ENCODE peak calls at places on chromosomes 16 and 17, in nine cellular contexts. One of them, this sample, is unnamed.

GRCh38 chr16:56683424-56684162 is 1.3 kb downstream of the MT1X start:
- DNase-seq in AG10803: no peak
- DNase-seq in uterus: no peak
- DNase-seq in foreskin keratinocyte: no peak
- DNase-seq in heart right ventricle: no peak
- DNase-seq in neural progenitor cell: no peak
- DNase-seq in CD8-positive, alpha-beta T cell: no peak
- DNase-seq in nephron progenitor cell: no peak
- DNase-seq in psoas muscle: no peak
- DNase-seq in this sample: no peak

GRCh38 chr17:44097110-44097810 is 26.2 kb downstream of the HDAC5 start:
- DNase-seq in AG10803: peak
- DNase-seq in uterus: no peak
- DNase-seq in foreskin keratinocyte: no peak
- DNase-seq in heart right ventricle: peak
- DNase-seq in neural progenitor cell: no peak
- DNase-seq in CD8-positive, alpha-beta T cell: no peak
- DNase-seq in nephron progenitor cell: no peak
- DNase-seq in psoas muscle: peak
- DNase-seq in this sample: peak

GRCh38 chr17:964881-965280 is 14.7 kb downstream of the NXN start:
- DNase-seq in AG10803: no peak
- DNase-seq in uterus: no peak
- DNase-seq in foreskin keratinocyte: no peak
- DNase-seq in heart right ventricle: no peak
- DNase-seq in neural progenitor cell: peak
- DNase-seq in CD8-positive, alpha-beta T cell: no peak
- DNase-seq in nephron progenitor cell: no peak
- DNase-seq in psoas muscle: no peak
- DNase-seq in this sample: no peak

GRCh38 chr17:40564883-40565744 is at the start of gene CCR7:
- DNase-seq in AG10803: no peak
- DNase-seq in uterus: no peak
- DNase-seq in foreskin keratinocyte: no peak
- DNase-seq in heart right ventricle: no peak
- DNase-seq in neural progenitor cell: no peak
- DNase-seq in CD8-positive, alpha-beta T cell: peak
- DNase-seq in nephron progenitor cell: no peak
- DNase-seq in psoas muscle: no peak
- DNase-seq in this sample: no peak

GRCh38 chr17:78868391-78868790 is 27.8 kb upstream of the USP36 start:
- DNase-seq in AG10803: peak
- DNase-seq in uterus: no peak
- DNase-seq in foreskin keratinocyte: no peak
- DNase-seq in heart right ventricle: no peak
- DNase-seq in neural progenitor cell: no peak
- DNase-seq in CD8-positive, alpha-beta T cell: no peak
- DNase-seq in nephron progenitor cell: no peak
- DNase-seq in psoas muscle: no peak
- DNase-seq in this sample: peak

GRCh38 chr17:48162946-48163506 is 55.5 kb downstream of the SNX11 start:
- DNase-seq in AG10803: no peak
- DNase-seq in uterus: no peak
- DNase-seq in foreskin keratinocyte: no peak
- DNase-seq in heart right ventricle: no peak
- DNase-seq in neural progenitor cell: no peak
- DNase-seq in CD8-positive, alpha-beta T cell: no peak
- DNase-seq in nephron progenitor cell: peak
- DNase-seq in psoas muscle: no peak
- DNase-seq in this sample: no peak

GRCh38 chr17:37844977-37845293 is 79.3 kb upstream of the TBC1D3K start:
- DNase-seq in AG10803: no peak
- DNase-seq in uterus: no peak
- DNase-seq in foreskin keratinocyte: no peak
- DNase-seq in heart right ventricle: no peak
- DNase-seq in neural progenitor cell: no peak
- DNase-seq in CD8-positive, alpha-beta T cell: no peak
- DNase-seq in nephron progenitor cell: no peak
- DNase-seq in psoas muscle: no peak
- DNase-seq in this sample: no peak

GRCh38 chr16:57133101-57133500 is 40.7 kb downstream of the CPNE2 start:
- DNase-seq in AG10803: no peak
- DNase-seq in uterus: no peak
- DNase-seq in foreskin keratinocyte: no peak
- DNase-seq in heart right ventricle: no peak
- DNase-seq in neural progenitor cell: peak
- DNase-seq in CD8-positive, alpha-beta T cell: no peak
- DNase-seq in nephron progenitor cell: no peak
- DNase-seq in psoas muscle: no peak
- DNase-seq in this sample: no peak

GRCh38 chr16:51129105-51129504 is 22.0 kb downstream of the SALL1 start:
- DNase-seq in AG10803: no peak
- DNase-seq in uterus: no peak
- DNase-seq in foreskin keratinocyte: no peak
- DNase-seq in heart right ventricle: no peak
- DNase-seq in neural progenitor cell: peak
- DNase-seq in CD8-positive, alpha-beta T cell: no peak
- DNase-seq in nephron progenitor cell: peak
- DNase-seq in psoas muscle: no peak
- DNase-seq in this sample: no peak

GRCh38 chr16:87346517-87347060 is 29.4 kb upstream of the C16orf95 start:
- DNase-seq in AG10803: no peak
- DNase-seq in uterus: no peak
- DNase-seq in foreskin keratinocyte: no peak
- DNase-seq in heart right ventricle: no peak
- DNase-seq in neural progenitor cell: no peak
- DNase-seq in CD8-positive, alpha-beta T cell: no peak
- DNase-seq in nephron progenitor cell: no peak
- DNase-seq in psoas muscle: no peak
- DNase-seq in this sample: no peak

GRCh38 chr16:87350031-87350430 is 32.8 kb upstream of the C16orf95 start:
- DNase-seq in AG10803: no peak
- DNase-seq in uterus: no peak
- DNase-seq in foreskin keratinocyte: no peak
- DNase-seq in heart right ventricle: peak
- DNase-seq in neural progenitor cell: no peak
- DNase-seq in CD8-positive, alpha-beta T cell: no peak
- DNase-seq in nephron progenitor cell: peak
- DNase-seq in psoas muscle: no peak
- DNase-seq in this sample: no peak

GRCh38 chr16:87348616-87349157 is 31.5 kb upstream of the C16orf95 start:
- DNase-seq in AG10803: no peak
- DNase-seq in uterus: no peak
- DNase-seq in foreskin keratinocyte: no peak
- DNase-seq in heart right ventricle: peak
- DNase-seq in neural progenitor cell: no peak
- DNase-seq in CD8-positive, alpha-beta T cell: no peak
- DNase-seq in nephron progenitor cell: no peak
- DNase-seq in psoas muscle: no peak
- DNase-seq in this sample: no peak

GRCh38 chr16:87345721-87346424 is 28.7 kb upstream of the C16orf95 start:
- DNase-seq in AG10803: no peak
- DNase-seq in uterus: no peak
- DNase-seq in foreskin keratinocyte: no peak
- DNase-seq in heart right ventricle: peak
- DNase-seq in neural progenitor cell: peak
- DNase-seq in CD8-positive, alpha-beta T cell: no peak
- DNase-seq in nephron progenitor cell: peak
- DNase-seq in psoas muscle: no peak
- DNase-seq in this sample: no peak

DNA sequence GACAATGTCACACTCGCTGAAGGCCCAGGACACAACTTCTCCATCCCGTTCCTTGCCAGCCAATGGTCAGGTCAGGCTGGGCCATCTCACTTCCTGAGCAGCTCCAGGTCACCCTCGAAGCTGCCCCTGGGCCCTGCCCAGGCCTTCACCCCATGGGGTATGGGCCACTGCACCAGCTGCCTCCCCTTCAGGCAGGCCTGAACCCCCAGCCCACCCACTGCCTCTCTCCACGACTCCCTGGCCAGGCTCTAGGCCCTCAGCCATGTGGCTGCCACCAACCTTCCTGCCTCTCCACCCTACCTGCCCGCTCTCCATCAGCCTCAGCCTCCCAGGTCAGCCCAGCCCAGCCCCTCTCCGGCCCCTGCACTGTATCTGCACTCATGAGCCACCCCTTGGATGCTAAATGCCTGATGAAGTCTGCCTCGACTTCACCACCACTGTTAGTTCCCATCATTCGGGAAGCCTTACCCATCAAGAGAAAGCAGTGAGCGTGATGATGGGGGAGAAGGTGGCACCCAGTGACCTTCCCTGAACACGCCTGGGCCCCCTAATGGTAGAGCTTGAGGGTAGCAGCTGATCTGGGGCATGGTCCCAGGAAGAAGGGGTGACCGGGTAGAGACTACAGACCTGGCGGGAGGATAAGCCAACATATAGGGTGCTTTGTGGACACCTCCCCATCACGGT is 30.9 kb upstream of the C16orf95 start:
- DNase-seq in AG10803: no peak
- DNase-seq in uterus: no peak
- DNase-seq in foreskin keratinocyte: no peak
- DNase-seq in heart right ventricle: peak
- DNase-seq in neural progenitor cell: no peak
- DNase-seq in CD8-positive, alpha-beta T cell: no peak
- DNase-seq in nephron progenitor cell: no peak
- DNase-seq in psoas muscle: no peak
- DNase-seq in this sample: no peak
- TF ChIP-seq CTCF in AG10803: no peak
- TF ChIP-seq CTCF in uterus: no peak
- TF ChIP-seq CTCF in foreskin keratinocyte: no peak
- TF ChIP-seq CTCF in heart right ventricle: no peak
- TF ChIP-seq CTCF in neural progenitor cell: no peak
- TF ChIP-seq CTCF in CD8-positive, alpha-beta T cell: no peak
- TF ChIP-seq CTCF in nephron progenitor cell: no peak
- TF ChIP-seq CTCF in psoas muscle: no peak
- TF ChIP-seq CTCF in this sample: no peak

DNA sequence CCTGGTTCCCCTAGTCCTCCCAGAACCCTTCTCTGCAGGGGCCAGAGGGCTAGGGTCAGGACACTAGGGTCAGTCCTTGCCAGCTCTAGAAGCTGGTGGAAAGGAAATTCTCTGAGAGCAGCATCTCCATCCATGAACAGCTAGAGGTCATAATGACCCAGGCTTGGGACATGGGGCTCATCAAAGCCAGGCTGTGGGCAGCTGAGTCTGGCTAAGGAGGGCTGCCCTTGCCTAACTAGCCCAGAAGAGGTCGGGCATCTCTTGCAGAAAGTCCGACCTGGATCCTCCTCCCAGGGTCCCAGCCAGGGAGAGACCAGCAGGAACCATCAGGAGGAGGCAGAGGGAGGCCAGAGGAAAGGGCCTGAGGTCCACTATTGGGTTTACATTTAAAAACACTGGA is 4.3 kb downstream of the MPO start:
- DNase-seq in AG10803: no peak
- DNase-seq in uterus: no peak
- DNase-seq in foreskin keratinocyte: no peak
- DNase-seq in heart right ventricle: no peak
- DNase-seq in neural progenitor cell: no peak
- DNase-seq in CD8-positive, alpha-beta T cell: no peak
- DNase-seq in nephron progenitor cell: no peak
- DNase-seq in psoas muscle: no peak
- DNase-seq in this sample: no peak
- TF ChIP-seq CTCF in AG10803: no peak
- TF ChIP-seq CTCF in uterus: no peak
- TF ChIP-seq CTCF in foreskin keratinocyte: no peak
- TF ChIP-seq CTCF in heart right ventricle: no peak
- TF ChIP-seq CTCF in neural progenitor cell: no peak
- TF ChIP-seq CTCF in CD8-positive, alpha-beta T cell: no peak
- TF ChIP-seq CTCF in nephron progenitor cell: no peak
- TF ChIP-seq CTCF in psoas muscle: no peak
- TF ChIP-seq CTCF in this sample: no peak

GRCh38 chr16:75196826-75197225 is 10.1 kb downstream of the CTRB2 start:
- DNase-seq in AG10803: no peak
- DNase-seq in uterus: peak
- DNase-seq in foreskin keratinocyte: no peak
- DNase-seq in heart right ventricle: no peak
- DNase-seq in neural progenitor cell: no peak
- DNase-seq in CD8-positive, alpha-beta T cell: no peak
- DNase-seq in nephron progenitor cell: no peak
- DNase-seq in psoas muscle: no peak
- DNase-seq in this sample: no peak

GRCh38 chr16:75198135-75198600 is 8.8 kb downstream of the CTRB2 start:
- DNase-seq in AG10803: peak
- DNase-seq in uterus: peak
- DNase-seq in foreskin keratinocyte: no peak
- DNase-seq in heart right ventricle: no peak
- DNase-seq in neural progenitor cell: no peak
- DNase-seq in CD8-positive, alpha-beta T cell: no peak
- DNase-seq in nephron progenitor cell: no peak
- DNase-seq in psoas muscle: no peak
- DNase-seq in this sample: peak

GRCh38 chr16:75195811-75196790 is 10.9 kb downstream of the CTRB2 start:
- DNase-seq in AG10803: no peak
- DNase-seq in uterus: peak
- DNase-seq in foreskin keratinocyte: no peak
- DNase-seq in heart right ventricle: no peak
- DNase-seq in neural progenitor cell: no peak
- DNase-seq in CD8-positive, alpha-beta T cell: no peak
- DNase-seq in nephron progenitor cell: no peak
- DNase-seq in psoas muscle: no peak
- DNase-seq in this sample: no peak

GRCh38 chr16:75193730-75194444 is 13.1 kb downstream of the CTRB2 start:
- DNase-seq in AG10803: no peak
- DNase-seq in uterus: no peak
- DNase-seq in foreskin keratinocyte: no peak
- DNase-seq in heart right ventricle: no peak
- DNase-seq in neural progenitor cell: no peak
- DNase-seq in CD8-positive, alpha-beta T cell: no peak
- DNase-seq in nephron progenitor cell: no peak
- DNase-seq in psoas muscle: no peak
- DNase-seq in this sample: no peak

DNA sequence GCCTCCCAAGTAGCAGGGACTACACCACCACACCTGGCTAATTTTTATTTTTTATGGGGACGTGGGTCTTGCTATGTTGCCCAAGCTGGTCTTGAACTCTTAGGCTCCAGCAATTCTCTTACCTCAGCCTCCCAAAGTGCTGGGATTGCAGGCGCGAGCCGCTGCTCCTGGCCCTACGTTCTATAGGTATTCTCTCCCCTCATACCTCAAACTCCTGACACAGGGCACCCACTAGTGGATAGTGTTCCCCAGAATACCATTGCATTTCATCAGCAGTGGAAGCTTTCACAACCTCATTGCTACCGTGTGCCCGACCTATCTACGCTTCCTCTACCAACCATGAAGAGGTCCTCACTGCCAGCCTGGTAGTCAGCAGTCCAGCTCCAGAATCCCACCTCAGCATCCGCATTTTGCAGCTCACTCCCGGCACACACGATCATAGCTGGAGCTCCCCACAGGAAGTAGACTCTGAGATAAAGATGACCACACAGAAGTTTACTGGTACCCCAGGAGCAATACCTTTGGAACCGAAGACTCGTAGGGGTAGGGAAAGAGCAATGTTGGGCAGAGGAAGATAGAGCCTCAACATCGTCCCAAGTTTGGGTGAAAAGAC is 9.3 kb downstream of the CTRB2 start:
- DNase-seq in AG10803: no peak
- DNase-seq in uterus: peak
- DNase-seq in foreskin keratinocyte: no peak
- DNase-seq in heart right ventricle: no peak
- DNase-seq in neural progenitor cell: no peak
- DNase-seq in CD8-positive, alpha-beta T cell: no peak
- DNase-seq in nephron progenitor cell: no peak
- DNase-seq in psoas muscle: no peak
- DNase-seq in this sample: no peak
- TF ChIP-seq CTCF in AG10803: no peak
- TF ChIP-seq CTCF in uterus: no peak
- TF ChIP-seq CTCF in foreskin keratinocyte: no peak
- TF ChIP-seq CTCF in heart right ventricle: no peak
- TF ChIP-seq CTCF in neural progenitor cell: no peak
- TF ChIP-seq CTCF in CD8-positive, alpha-beta T cell: no peak
- TF ChIP-seq CTCF in nephron progenitor cell: no peak
- TF ChIP-seq CTCF in psoas muscle: no peak
- TF ChIP-seq CTCF in this sample: no peak

GRCh38 chr17:73342549-73343167 is 30.9 kb upstream of the CDC42EP4 start:
- DNase-seq in AG10803: peak
- DNase-seq in uterus: no peak
- DNase-seq in foreskin keratinocyte: no peak
- DNase-seq in heart right ventricle: no peak
- DNase-seq in neural progenitor cell: peak
- DNase-seq in CD8-positive, alpha-beta T cell: no peak
- DNase-seq in nephron progenitor cell: no peak
- DNase-seq in psoas muscle: no peak
- DNase-seq in this sample: peak
- TF ChIP-seq CTCF in AG10803: peak
- TF ChIP-seq CTCF in uterus: no peak
- TF ChIP-seq CTCF in foreskin keratinocyte: peak
- TF ChIP-seq CTCF in heart right ventricle: no peak
- TF ChIP-seq CTCF in neural progenitor cell: peak
- TF ChIP-seq CTCF in CD8-positive, alpha-beta T cell: no peak
- TF ChIP-seq CTCF in nephron progenitor cell: no peak
- TF ChIP-seq CTCF in psoas muscle: no peak
- TF ChIP-seq CTCF in this sample: peak

This sample was measured in fibroblast of mammary gland.